ENCODE peak calls at places on chromosome 17, in eight cellular contexts. B, L, R, N, Y, X, H and P are unnamed samples.

GRCh38 chr17:77374170-77374936 is 233.6 kb downstream of the SEC14L1 start:
- DNase-seq in B (no peak), L (peak), R (peak), N (peak), Y (peak), X (peak), H (peak), P (peak)

GRCh38 chr17:76614912-76615617 is 28.5 kb downstream of the ST6GALNAC1 start:
- DNase-seq in B (no peak), L (no peak), R (no peak), N (no peak), Y (no peak), X (no peak), H (no peak), P (no peak)

GRCh38 chr17:59890720-59891119 is 2.0 kb downstream of the TUBD1 start:
- DNase-seq in B (no peak), L (no peak), R (no peak), N (no peak), Y (no peak), X (no peak), H (no peak), P (no peak)

GRCh38 chr17:6084226-6085161 is 14.3 kb downstream of the WSCD1 start:
- DNase-seq in B (no peak), L (peak), R (no peak), N (no peak), Y (no peak), X (no peak), H (no peak), P (no peak)

GRCh38 chr17:59753522-59754467 is 46.3 kb downstream of the VMP1 start:
- DNase-seq in B (peak), L (peak), R (peak), N (no peak), Y (peak), X (no peak), H (peak), P (peak)

GRCh38 chr17:12040478-12040877 is 19.8 kb downstream of the MAP2K4 start:
- DNase-seq in B (no peak), L (no peak), R (no peak), N (no peak), Y (no peak), X (no peak), H (no peak), P (no peak)

GRCh38 chr17:43581581-43581980 is 35.4 kb upstream of the ETV4 start:
- DNase-seq in B (no peak), L (no peak), R (no peak), N (no peak), Y (no peak), X (no peak), H (no peak), P (no peak)

GRCh38 chr17:13590441-13590840 is 11.3 kb downstream of the HS3ST3A1 start:
- DNase-seq in B (no peak), L (no peak), R (no peak), N (no peak), Y (no peak), X (no peak), H (no peak), P (no peak)

GRCh38 chr17:28975634-28976033 is 24.3 kb upstream of the PHF12 start:
- DNase-seq in B (no peak), L (no peak), R (no peak), N (no peak), Y (no peak), X (no peak), H (no peak), P (no peak)

GRCh38 chr17:78101542-78101941 is 27.0 kb downstream of the TMC6 start:
- DNase-seq in B (no peak), L (no peak), R (no peak), N (no peak), Y (no peak), X (no peak), H (no peak), P (no peak)

GRCh38 chr17:82225368-82226029 is 3.3 kb upstream of the SLC16A3 start:
- DNase-seq in B (no peak), L (no peak), R (no peak), N (no peak), Y (no peak), X (no peak), H (no peak), P (no peak)

GRCh38 chr17:42405963-42406495 is 17.0 kb downstream of the CAVIN1 start:
- DNase-seq in B (peak), L (no peak), R (peak), N (peak), Y (peak), X (peak), H (peak), P (no peak)

GRCh38 chr17:38912221-38912813 is 13.1 kb upstream of the LASP1NB start:
- DNase-seq in B (no peak), L (no peak), R (no peak), N (no peak), Y (peak), X (no peak), H (no peak), P (no peak)

GRCh38 chr17:68589086-68589485 is 12.1 kb downstream of the FAM20A start:
- DNase-seq in B (no peak), L (no peak), R (no peak), N (no peak), Y (no peak), X (no peak), H (no peak), P (no peak)

GRCh38 chr17:38861399-38861843 is 7.9 kb upstream of the RPL23 start:
- DNase-seq in B (no peak), L (no peak), R (peak), N (no peak), Y (no peak), X (no peak), H (no peak), P (no peak)

GRCh38 chr17:35790826-35791225 is 4.6 kb downstream of the MMP28 start:
- DNase-seq in B (no peak), L (no peak), R (no peak), N (no peak), Y (no peak), X (no peak), H (no peak), P (no peak)

GRCh38 chr17:34391241-34391640 is 28.2 kb upstream of the CCL1 start:
- DNase-seq in B (no peak), L (no peak), R (no peak), N (no peak), Y (no peak), X (no peak), H (no peak), P (no peak)

GRCh38 chr17:64390066-64390465 is 594 bp downstream of the PECAM1 start:
- DNase-seq in B (no peak), L (no peak), R (no peak), N (no peak), Y (no peak), X (no peak), H (no peak), P (no peak)

GRCh38 chr17:71033336-71033735 is 864.0 kb downstream of the KCNJ2 start:
- DNase-seq in B (no peak), L (no peak), R (peak), N (no peak), Y (no peak), X (no peak), H (no peak), P (no peak)

GRCh38 chr17:7705269-7706255 is 560 bp downstream of the EFNB3 start:
- DNase-seq in B (no peak), L (no peak), R (peak), N (no peak), Y (no peak), X (no peak), H (no peak), P (no peak)

GRCh38 chr17:5000237-5000639 is 2.5 kb downstream of the KIF1C start:
- DNase-seq in B (no peak), L (no peak), R (peak), N (no peak), Y (peak), X (peak), H (no peak), P (no peak)

GRCh38 chr17:4576729-4577322 is 7.5 kb upstream of the SMTNL2 start:
- DNase-seq in B (no peak), L (no peak), R (peak), N (peak), Y (no peak), X (no peak), H (no peak), P (no peak)

GRCh38 chr17:7932483-7932891 is 481 bp downstream of the CNTROB start:
- DNase-seq in B (no peak), L (no peak), R (peak), N (no peak), Y (peak), X (no peak), H (no peak), P (no peak)

GRCh38 chr17:63780507-63780906 is 6.5 kb downstream of the DDX42 start:
- DNase-seq in B (no peak), L (no peak), R (no peak), N (no peak), Y (no peak), X (no peak), H (peak), P (no peak)

GRCh38 chr17:8117980-8118768 is at the start of gene ALOXE3:
- DNase-seq in B (no peak), L (no peak), R (peak), N (no peak), Y (peak), X (peak), H (peak), P (no peak)

GRCh38 chr17:6508026-6508425 is 48.3 kb downstream of the PITPNM3 start:
- DNase-seq in B (no peak), L (no peak), R (no peak), N (no peak), Y (no peak), X (no peak), H (no peak), P (no peak)

GRCh38 chr17:9874722-9875121 is 30.3 kb downstream of the RCVRN start:
- DNase-seq in B (no peak), L (no peak), R (peak), N (no peak), Y (no peak), X (no peak), H (no peak), P (no peak)

GRCh38 chr17:81231121-81231645 is 7.7 kb downstream of the TEPSIN start:
- DNase-seq in B (no peak), L (no peak), R (no peak), N (no peak), Y (no peak), X (no peak), H (no peak), P (no peak)

GRCh38 chr17:43341705-43342600 is 56.8 kb upstream of the ARL4D start:
- DNase-seq in B (peak), L (peak), R (no peak), N (no peak), Y (peak), X (no peak), H (no peak), P (no peak)

GRCh38 chr17:43694081-43694870 is 32.6 kb upstream of the MEOX1 start:
- DNase-seq in B (no peak), L (peak), R (peak), N (peak), Y (peak), X (peak), H (peak), P (peak)

GRCh38 chr17:9878361-9878760 is 26.7 kb downstream of the RCVRN start:
- DNase-seq in B (no peak), L (no peak), R (no peak), N (no peak), Y (no peak), X (no peak), H (no peak), P (no peak)

GRCh38 chr17:11294826-11295225 is 53.8 kb downstream of the SHISA6 start:
- DNase-seq in B (no peak), L (no peak), R (no peak), N (no peak), Y (no peak), X (no peak), H (no peak), P (no peak)

GRCh38 chr17:42248351-42249179 is 27.6 kb downstream of the STAT5B start:
- DNase-seq in B (peak), L (peak), R (peak), N (no peak), Y (peak), X (peak), H (peak), P (peak)

GRCh38 chr17:4086041-4086483 is 56.8 kb downstream of the ZZEF1 start:
- DNase-seq in B (no peak), L (no peak), R (no peak), N (no peak), Y (no peak), X (no peak), H (no peak), P (no peak)

GRCh38 chr17:68732301-68732749 is 131.2 kb upstream of the FAM20A start:
- DNase-seq in B (no peak), L (no peak), R (peak), N (no peak), Y (no peak), X (no peak), H (no peak), P (no peak)

GRCh38 chr17:75753193-75753513 is 11.8 kb downstream of the GALK1 start:
- DNase-seq in B (no peak), L (no peak), R (no peak), N (no peak), Y (no peak), X (no peak), H (no peak), P (no peak)

GRCh38 chr17:82859431-82860403 is 19.9 kb upstream of the ZNF750 start:
- DNase-seq in B (no peak), L (peak), R (no peak), N (no peak), Y (peak), X (no peak), H (no peak), P (no peak)

GRCh38 chr17:8602679-8603078 is 27.8 kb downstream of the MYH10 start:
- DNase-seq in B (no peak), L (no peak), R (no peak), N (no peak), Y (no peak), X (no peak), H (no peak), P (no peak)

GRCh38 chr17:4895676-4896331 is 3.5 kb upstream of the C17orf107 start:
- DNase-seq in B (no peak), L (no peak), R (peak), N (no peak), Y (no peak), X (no peak), H (no peak), P (no peak)

DNA sequence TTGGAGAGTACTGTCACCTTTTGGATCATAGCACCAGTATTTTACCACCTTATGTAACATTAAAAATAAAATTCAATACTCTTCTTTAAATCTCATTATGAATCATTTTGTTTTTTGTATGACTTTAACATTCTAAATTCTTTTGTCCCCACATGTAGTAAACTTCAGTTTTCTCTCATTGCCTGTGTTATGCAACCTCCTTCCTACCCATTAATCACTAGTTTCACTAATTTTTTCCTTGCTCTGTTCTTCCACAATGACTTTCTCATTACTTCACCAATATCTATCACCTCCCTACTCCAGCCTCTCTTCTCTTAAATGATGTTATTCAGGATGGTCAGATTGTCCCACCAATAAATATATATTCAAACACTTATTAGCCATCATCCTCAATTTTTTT is 68.7 kb downstream of the TTC19 start:
- DNase-seq in B (no peak), L (no peak), R (no peak), N (no peak), Y (no peak), X (no peak), H (no peak), P (no peak)
- TF ChIP-seq CTCF in B (no peak), L (no peak), R (no peak), N (no peak), Y (no peak), X (no peak), H (no peak), P (no peak)

DNA sequence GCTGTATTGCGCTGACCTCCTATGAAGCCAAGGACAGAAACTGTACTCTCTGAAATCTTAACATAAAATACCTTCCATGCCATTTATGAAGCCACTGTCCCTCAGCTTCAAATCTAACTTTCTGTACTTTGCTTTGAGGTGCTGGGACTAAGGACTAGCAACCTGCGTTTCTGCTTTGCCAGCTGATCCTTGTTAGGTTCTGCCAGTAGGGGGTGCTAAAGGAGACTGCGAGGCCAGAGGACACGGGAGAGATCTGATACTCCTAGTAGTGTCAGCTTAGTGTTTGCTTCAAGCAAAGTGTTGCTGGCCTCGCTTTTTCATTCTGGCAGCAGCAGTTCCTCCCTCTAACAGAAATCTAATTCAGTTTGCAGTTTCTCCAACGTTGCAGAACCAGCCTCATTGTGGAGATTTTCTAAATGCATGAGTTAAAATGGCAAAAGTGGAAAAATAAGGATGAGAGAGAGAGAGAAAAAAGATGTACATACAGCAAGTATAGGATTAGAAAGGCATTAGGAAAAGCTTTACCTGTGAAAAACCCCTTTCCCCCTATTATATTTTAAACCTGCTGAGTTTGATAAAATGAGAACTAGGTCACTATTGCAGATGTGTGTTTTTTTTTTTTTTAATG is 297.5 kb downstream of the CA10 start:
- DNase-seq in B (no peak), L (no peak), R (peak), N (peak), Y (peak), X (no peak), H (peak), P (no peak)
- TF ChIP-seq CTCF in B (no peak), L (peak), R (peak), N (peak), Y (peak), X (no peak), H (peak), P (no peak)

GRCh38 chr17:17541640-17542001 is 45.4 kb upstream of the RASD1 start:
- DNase-seq in B (no peak), L (no peak), R (no peak), N (no peak), Y (no peak), X (no peak), H (no peak), P (no peak)

GRCh38 chr17:17539591-17539990 is 43.4 kb upstream of the RASD1 start:
- DNase-seq in B (no peak), L (no peak), R (no peak), N (no peak), Y (no peak), X (no peak), H (no peak), P (no peak)

GRCh38 chr17:17540278-17540906 is 44.2 kb upstream of the RASD1 start:
- DNase-seq in B (no peak), L (no peak), R (peak), N (no peak), Y (no peak), X (no peak), H (no peak), P (no peak)

GRCh38 chr17:17542906-17543635 is 46.9 kb upstream of the RASD1 start:
- DNase-seq in B (no peak), L (no peak), R (no peak), N (no peak), Y (no peak), X (no peak), H (no peak), P (no peak)

GRCh38 chr17:17540935-17541639 is 44.9 kb upstream of the RASD1 start:
- DNase-seq in B (no peak), L (no peak), R (no peak), N (no peak), Y (no peak), X (no peak), H (no peak), P (no peak)
- TF ChIP-seq CTCF in B (no peak), L (no peak), R (no peak), N (no peak), Y (no peak), X (no peak), H (no peak), P (no peak)

GRCh38 chr17:48842746-48843145 is 11.9 kb downstream of the CALCOCO2 start:
- DNase-seq in B (no peak), L (no peak), R (no peak), N (no peak), Y (no peak), X (no peak), H (no peak), P (no peak)

GRCh38 chr17:48840441-48840840 is 9.6 kb downstream of the CALCOCO2 start:
- DNase-seq in B (no peak), L (no peak), R (no peak), N (no peak), Y (peak), X (no peak), H (no peak), P (no peak)

GRCh38 chr17:48841395-48841831 is 10.6 kb downstream of the CALCOCO2 start:
- DNase-seq in B (peak), L (peak), R (no peak), N (no peak), Y (peak), X (peak), H (peak), P (no peak)

GRCh38 chr17:48843172-48843900 is 12.5 kb downstream of the CALCOCO2 start:
- DNase-seq in B (peak), L (no peak), R (no peak), N (no peak), Y (peak), X (no peak), H (no peak), P (no peak)
- TF ChIP-seq CTCF in B (no peak), L (no peak), R (no peak), N (no peak), Y (no peak), X (no peak), H (no peak), P (no peak)

DNA sequence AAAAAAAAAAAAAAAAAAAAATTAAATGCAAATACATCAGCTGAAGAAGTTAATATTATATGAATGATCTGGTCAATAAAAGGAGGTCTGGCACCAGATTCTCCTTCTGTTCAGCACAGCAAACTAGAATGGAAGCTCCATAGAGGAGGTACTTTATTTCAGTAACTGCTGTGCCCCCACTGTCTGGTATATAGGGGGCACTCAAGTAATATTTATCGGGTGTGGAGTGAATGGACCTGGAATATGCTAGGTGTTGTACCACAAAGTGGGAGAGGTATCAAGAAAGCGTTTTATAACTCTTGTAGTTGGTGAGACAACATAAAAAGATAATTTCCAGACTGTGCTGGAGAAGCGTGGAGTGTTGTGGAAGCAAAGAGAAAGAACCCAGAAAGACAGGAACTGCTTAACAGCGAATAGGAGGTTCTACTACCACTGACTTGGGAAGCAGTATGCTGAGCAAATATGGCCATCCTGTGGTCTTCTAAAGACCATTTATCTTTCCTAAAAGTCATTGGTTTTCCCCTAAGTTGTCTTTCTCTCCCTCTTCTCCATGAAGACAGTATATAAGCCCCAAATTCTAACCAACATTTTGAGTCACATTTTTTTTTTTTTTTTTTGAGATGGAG is 12.2 kb upstream of the PRKCA start:
- DNase-seq in B (no peak), L (no peak), R (peak), N (no peak), Y (no peak), X (no peak), H (no peak), P (no peak)
- TF ChIP-seq CTCF in B (peak), L (peak), R (peak), N (peak), Y (peak), X (no peak), H (no peak), P (no peak)

GRCh38 chr17:47009759-47010594 is 30.9 kb upstream of the RPRML start:
- DNase-seq in B (no peak), L (no peak), R (no peak), N (no peak), Y (no peak), X (no peak), H (no peak), P (no peak)

GRCh38 chr17:47004906-47005305 is 25.9 kb upstream of the RPRML start:
- DNase-seq in B (no peak), L (no peak), R (no peak), N (no peak), Y (no peak), X (no peak), H (no peak), P (no peak)
- TF ChIP-seq CTCF in B (no peak), L (no peak), R (no peak), N (no peak), Y (no peak), X (no peak), H (no peak), P (no peak)